ENCODE peak calls at places on chromosome 3, in five cellular contexts. E is RWPE2, U is upper lobe of right lung, V is endothelial cell of umbilical vein, X is stomach. B is an unnamed sample.

GRCh38 chr3:71497367-71497925 is 86.1 kb downstream of the FOXP1 start:
- DNase-seq in E (no peak), U (no peak), V (no peak), X (no peak), B (no peak)

GRCh38 chr3:67090472-67090871 is 92.4 kb downstream of the KBTBD8 start:
- DNase-seq in E (no peak), U (no peak), V (peak), X (no peak), B (peak)

GRCh38 chr3:57582470-57583168 is 14.5 kb downstream of the ARF4 start:
- DNase-seq in E (no peak), U (no peak), V (no peak), X (no peak), B (no peak)

GRCh38 chr3:115990669-115991068 is 367.4 kb downstream of the GAP43 start:
- DNase-seq in E (no peak), U (no peak), V (no peak), X (no peak), B (no peak)

GRCh38 chr3:146598486-146598885 is 6.7 kb downstream of the PLSCR5 start:
- DNase-seq in E (no peak), U (no peak), V (no peak), X (no peak), B (no peak)

GRCh38 chr3:106167728-106168127 is 298.9 kb upstream of the CBLB start:
- DNase-seq in E (no peak), U (no peak), V (no peak), X (no peak), B (no peak)

GRCh38 chr3:53162672-53163458 is 1.9 kb downstream of the PRKCD start:
- DNase-seq in E (no peak), U (peak), V (no peak), X (peak), B (no peak)

GRCh38 chr3:142273501-142273900 is 48.1 kb upstream of the GK5 start:
- DNase-seq in E (no peak), U (no peak), V (no peak), X (no peak), B (no peak)

GRCh38 chr3:130892759-130893239 is 1.1 kb upstream of the ATP2C1 start:
- DNase-seq in E (no peak), U (no peak), V (no peak), X (peak), B (peak)

GRCh38 chr3:88141458-88142083 is 8.2 kb upstream of the C3orf38 start:
- DNase-seq in E (no peak), U (no peak), V (no peak), X (no peak), B (no peak)

GRCh38 chr3:25458420-25458814 is 30.4 kb downstream of the RARB start:
- DNase-seq in E (no peak), U (no peak), V (no peak), X (no peak), B (no peak)

GRCh38 chr3:142209655-142210054 is 15.7 kb downstream of the GK5 start:
- DNase-seq in E (no peak), U (no peak), V (peak), X (no peak), B (peak)

GRCh38 chr3:157559401-157559800 is 56.2 kb upstream of the VEPH1 start:
- DNase-seq in E (no peak), U (no peak), V (no peak), X (no peak), B (no peak)

GRCh38 chr3:188272481-188273372 is 118.8 kb downstream of the LPP start:
- DNase-seq in E (no peak), U (no peak), V (peak), X (no peak), B (peak)

GRCh38 chr3:72199530-72199929 is 414.6 kb upstream of the PROK2 start:
- DNase-seq in E (no peak), U (no peak), V (no peak), X (no peak), B (no peak)

GRCh38 chr3:6862880-6863195 is 1.9 kb downstream of the GRM7 start:
- DNase-seq in E (no peak), U (no peak), V (no peak), X (no peak), B (no peak)

GRCh38 chr3:34258271-34259015 is 460.0 kb downstream of the PDCD6IP start:
- DNase-seq in E (no peak), U (no peak), V (no peak), X (no peak), B (peak)

GRCh38 chr3:107661447-107662108 is 138.8 kb downstream of the BBX start:
- DNase-seq in E (no peak), U (no peak), V (no peak), X (no peak), B (no peak)

GRCh38 chr3:7813412-7813811 is 688.2 kb upstream of the LMCD1 start:
- DNase-seq in E (no peak), U (no peak), V (peak), X (no peak), B (no peak)

GRCh38 chr3:45968706-45969105 is 25.4 kb downstream of the CXCR6 start:
- DNase-seq in E (no peak), U (no peak), V (no peak), X (no peak), B (peak)

GRCh38 chr3:38003371-38003816 is 12.8 kb downstream of the VILL start:
- DNase-seq in E (no peak), U (peak), V (peak), X (peak), B (peak)

GRCh38 chr3:45701167-45701867 is 12.1 kb downstream of the SACM1L start:
- DNase-seq in E (no peak), U (no peak), V (no peak), X (no peak), B (no peak)

GRCh38 chr3:85161544-85161943 is 202.8 kb downstream of the CADM2 start:
- DNase-seq in E (peak), U (no peak), V (no peak), X (no peak), B (no peak)

GRCh38 chr3:102129774-102130608 is 280.7 kb downstream of the NFKBIZ start:
- DNase-seq in E (no peak), U (no peak), V (peak), X (no peak), B (peak)

GRCh38 chr3:55330756-55331155 is 156.3 kb downstream of the WNT5A start:
- DNase-seq in E (no peak), U (no peak), V (no peak), X (no peak), B (peak)

GRCh38 chr3:40718209-40718608 is 193.4 kb downstream of the ZNF621 start:
- DNase-seq in E (no peak), U (no peak), V (no peak), X (no peak), B (no peak)
- H3K27ac ChIP-seq in E (no peak), U (no peak), V (no peak), X (no peak), B (no peak)

DNA sequence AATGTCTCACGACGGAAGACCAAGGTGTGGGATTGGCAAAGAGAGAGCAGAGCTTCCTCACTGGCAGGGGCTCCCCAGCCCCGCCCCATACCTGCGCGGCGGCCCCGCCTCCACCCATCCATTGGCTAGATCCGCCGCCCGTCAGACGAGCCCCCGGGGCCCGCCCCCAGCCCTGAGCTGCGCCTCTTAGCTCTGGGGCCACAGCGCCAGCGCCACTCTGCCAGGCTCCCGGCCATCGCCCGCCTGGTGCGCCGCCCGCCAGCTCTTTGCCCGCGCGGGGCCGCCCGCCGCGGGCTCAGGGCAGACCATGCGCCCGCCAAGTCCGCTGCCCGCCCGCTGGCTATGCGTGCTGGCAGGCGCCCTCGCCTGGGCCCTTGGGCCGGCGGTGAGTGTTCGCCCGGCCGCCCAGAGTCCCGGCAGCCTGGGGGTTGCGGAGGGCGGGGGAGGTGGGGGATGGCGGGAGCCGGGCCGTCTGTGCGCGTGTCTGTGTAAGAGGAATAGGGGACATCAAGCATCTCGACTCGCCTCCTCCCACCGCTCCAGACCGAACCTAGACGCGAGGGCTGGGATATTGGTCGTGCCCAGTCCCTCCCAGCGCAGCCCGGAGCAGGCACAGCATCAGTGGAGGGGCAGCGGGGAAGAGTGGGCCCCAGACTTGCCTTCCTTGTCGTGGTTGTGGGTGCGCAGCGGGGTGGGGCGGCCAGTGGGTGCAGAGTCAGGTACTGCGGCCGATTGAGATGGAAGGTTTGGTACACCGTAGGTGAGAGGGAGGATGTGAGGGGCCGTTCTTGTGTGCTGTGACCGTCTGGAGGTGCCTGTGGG is at the start of gene VIPR1:
- DNase-seq in E (peak), U (peak), V (peak), X (peak), B (peak)
- H3K4me3 ChIP-seq in E (peak), U (peak), V (peak), X (peak), B (peak)

DNA sequence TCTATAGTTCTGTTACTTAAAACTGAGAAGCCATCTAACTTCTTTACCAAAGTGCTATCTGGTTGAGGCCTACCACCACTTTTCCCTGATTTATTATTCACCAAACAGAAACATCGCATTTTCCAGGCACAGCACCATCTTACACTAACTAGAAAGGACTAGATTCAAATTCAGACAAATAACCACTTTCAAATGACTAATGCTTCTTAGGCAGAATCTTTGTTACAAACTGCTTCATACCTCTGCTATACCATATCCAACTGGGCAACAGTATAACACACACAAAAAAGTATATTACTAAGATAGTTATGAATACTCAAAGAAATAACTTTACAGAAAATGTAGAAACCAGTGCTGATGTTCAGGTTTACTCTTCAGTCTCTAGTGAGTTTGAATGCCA is 16.6 kb downstream of the DLG1 start:
- DNase-seq in E (no peak), U (no peak), V (no peak), X (no peak), B (no peak)
- H3K27ac ChIP-seq in E (no peak), U (no peak), V (no peak), X (no peak), B (no peak)

DNA sequence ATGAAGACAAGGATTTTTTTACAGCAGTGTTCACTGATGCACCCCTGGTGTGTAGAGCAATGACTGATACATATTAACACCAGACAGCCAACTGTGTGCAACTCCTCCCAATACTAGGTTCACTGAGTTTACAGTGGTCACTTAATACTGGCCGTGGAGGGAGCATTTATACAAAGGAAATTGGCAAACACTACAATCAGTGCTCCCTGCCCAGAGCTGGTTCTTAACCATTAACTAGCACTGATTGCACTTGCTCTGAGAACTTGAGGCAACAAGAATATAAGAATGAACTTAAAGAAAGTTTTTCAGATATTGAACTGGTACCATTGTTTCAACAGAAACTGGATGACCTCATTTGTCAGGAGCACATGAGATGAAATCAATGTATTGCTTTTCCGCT is 110.6 kb downstream of the MAGI1 start:
- DNase-seq in E (no peak), U (no peak), V (no peak), X (peak), B (no peak)
- H3K4me3 ChIP-seq in E (no peak), U (no peak), V (no peak), X (no peak), B (no peak)

GRCh38 chr3:73349657-73350056 is 275.1 kb downstream of the PDZRN3 start:
- DNase-seq in E (no peak), U (no peak), V (no peak), X (no peak), B (no peak)

GRCh38 chr3:73350988-73351387 is 273.8 kb downstream of the PDZRN3 start:
- DNase-seq in E (no peak), U (no peak), V (no peak), X (no peak), B (no peak)

GRCh38 chr3:73353661-73354217 is 271.0 kb downstream of the PDZRN3 start:
- DNase-seq in E (no peak), U (no peak), V (no peak), X (no peak), B (no peak)

GRCh38 chr3:73351423-73352071 is 273.2 kb downstream of the PDZRN3 start:
- DNase-seq in E (no peak), U (no peak), V (no peak), X (no peak), B (no peak)

GRCh38 chr3:73352841-73353493 is 271.8 kb downstream of the PDZRN3 start:
- DNase-seq in E (no peak), U (no peak), V (no peak), X (no peak), B (no peak)
- H3K27ac ChIP-seq in E (no peak), U (no peak), V (no peak), X (no peak), B (no peak)

GRCh38 chr3:11624704-11625375 is 18.9 kb downstream of the VGLL4 start:
- DNase-seq in E (no peak), U (no peak), V (no peak), X (no peak), B (no peak)

GRCh38 chr3:11624161-11624560 is 19.6 kb downstream of the VGLL4 start:
- DNase-seq in E (no peak), U (no peak), V (peak), X (no peak), B (peak)

GRCh38 chr3:11627612-11628011 is 16.1 kb downstream of the VGLL4 start:
- DNase-seq in E (no peak), U (no peak), V (no peak), X (no peak), B (no peak)

GRCh38 chr3:11625376-11626083 is 18.2 kb downstream of the VGLL4 start:
- DNase-seq in E (no peak), U (no peak), V (no peak), X (no peak), B (no peak)

GRCh38 chr3:11626084-11626463 is 17.6 kb downstream of the VGLL4 start:
- DNase-seq in E (no peak), U (no peak), V (no peak), X (no peak), B (no peak)
- H3K4me3 ChIP-seq in E (no peak), U (no peak), V (no peak), X (no peak), B (no peak)

DNA sequence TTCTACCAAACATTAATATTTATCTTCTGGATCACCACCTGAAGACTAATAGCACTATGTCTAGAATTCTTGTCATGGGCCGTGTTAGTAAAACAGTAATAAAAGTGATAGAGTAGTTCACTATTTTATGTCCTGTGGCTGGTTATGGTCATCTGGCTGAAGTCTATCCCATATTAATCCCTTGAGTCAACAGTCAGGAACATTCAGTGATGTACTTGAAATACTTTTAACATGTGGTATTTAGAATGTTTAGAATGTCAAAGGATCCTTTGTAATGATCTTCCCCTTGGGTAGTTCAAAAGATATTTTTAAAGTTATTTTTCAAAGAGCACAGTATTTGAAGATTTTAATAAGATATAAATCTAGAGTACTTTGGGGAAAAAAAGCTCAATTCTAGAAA is 117.0 kb downstream of the MBNL1 start:
- DNase-seq in E (no peak), U (no peak), V (no peak), X (no peak), B (peak)
- H3K27ac ChIP-seq in E (peak), U (peak), V (no peak), X (no peak), B (peak)

DNA sequence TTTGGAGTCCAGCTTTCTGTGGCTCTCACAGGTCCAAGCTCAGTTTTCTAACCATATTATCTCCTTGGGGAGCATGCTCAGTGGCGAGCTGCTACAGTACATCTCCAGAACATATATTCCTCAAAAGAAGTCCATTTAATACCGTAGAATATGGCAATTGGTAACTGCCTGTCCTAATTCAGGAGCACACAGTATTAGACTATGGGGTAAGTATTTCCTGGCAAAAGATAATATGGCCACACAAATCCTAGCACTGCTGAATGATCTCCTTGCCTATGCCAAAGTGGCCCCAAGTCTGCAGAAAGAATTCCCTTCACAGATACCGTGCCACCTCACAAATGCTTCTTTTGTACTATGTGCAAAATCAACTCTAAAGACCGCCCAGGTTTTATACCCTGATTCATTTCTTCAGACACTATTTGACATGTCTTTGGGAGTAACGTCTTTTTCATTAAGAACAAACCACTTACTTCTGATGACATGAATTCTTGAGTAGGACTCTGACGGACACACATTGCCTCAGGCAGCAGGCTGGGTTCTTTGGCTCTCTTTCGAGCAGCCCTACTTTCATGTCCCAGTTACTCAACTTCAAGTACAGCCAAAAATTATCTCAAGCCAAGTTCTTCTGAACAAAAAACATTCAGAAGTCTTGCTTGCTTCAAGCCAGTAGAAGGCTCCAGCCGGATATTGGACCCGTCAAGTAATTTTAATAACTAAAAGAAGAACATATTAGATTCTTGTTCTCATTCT is 368.3 kb upstream of the DCBLD2 start:
- DNase-seq in E (no peak), U (no peak), V (no peak), X (no peak), B (no peak)
- H3K4me3 ChIP-seq in E (no peak), U (no peak), V (no peak), X (no peak), B (no peak)

DNA sequence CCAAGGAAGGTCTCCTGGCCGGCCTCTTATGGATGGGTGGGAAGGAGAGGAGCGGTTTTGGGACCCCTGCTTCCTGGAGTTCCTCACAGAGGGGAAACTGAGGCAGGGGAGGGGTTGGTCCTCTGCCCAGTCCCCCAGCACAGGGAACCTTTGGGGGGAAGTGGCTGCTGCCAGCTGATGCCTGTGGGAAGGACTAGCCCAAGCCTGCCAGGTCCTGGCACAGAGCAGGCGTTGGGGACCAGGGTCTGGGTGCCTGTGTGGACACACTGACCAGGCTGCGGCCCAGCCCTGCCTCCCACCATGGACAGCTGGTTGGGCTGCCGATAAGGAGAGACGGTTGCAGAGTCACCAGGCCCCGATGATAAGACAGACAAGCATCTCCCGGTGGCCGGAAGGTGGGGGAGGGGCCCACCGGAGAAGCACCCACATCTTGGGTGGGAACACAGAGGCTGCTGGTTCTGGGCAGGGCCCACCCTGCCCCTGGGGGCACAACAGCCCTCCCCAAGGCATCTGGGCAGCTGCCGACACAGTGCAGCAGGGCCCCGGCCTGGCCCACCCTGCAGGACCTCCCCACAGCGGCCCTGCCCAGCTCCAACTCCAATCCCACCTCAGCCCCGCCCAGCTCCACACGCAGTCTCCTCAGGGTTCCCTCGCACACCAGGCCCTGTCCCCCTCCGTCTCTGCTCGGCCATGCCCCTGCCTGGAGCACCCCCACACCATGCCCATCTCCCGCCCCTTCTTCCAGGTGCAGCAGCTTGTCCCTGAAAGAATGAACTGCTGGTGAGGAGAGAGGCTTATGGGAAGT is 50.7 kb downstream of the DNAJB8 start:
- DNase-seq in E (no peak), U (no peak), V (no peak), X (no peak), B (no peak)
- H3K27ac ChIP-seq in E (no peak), U (no peak), V (no peak), X (no peak), B (no peak)

B was measured in brain microvascular endothelial cell.